ENCODE peak calls at places on chromosomes 13 and 19, in ten cellular contexts. H, U, W, G, Y, E, M, X, J and A are unnamed samples. For H3K9me3 and H3K4me1, the result is how much of the 10 kb centered on the place peaks cover.

GRCh38 chr13:97935071-97935470 is 18.4 kb upstream of the IPO5 start:
- DNase-seq in E (no peak), X (no peak), M (no peak), W (no peak), G (no peak), H (no peak), U (no peak), J (no peak), Y (no peak), A (no peak)

GRCh38 chr19:13920940-13921744 is 15.1 kb downstream of the CC2D1A start:
- DNase-seq in M (peak), H (no peak), W (no peak), E (no peak), G (no peak), J (peak), X (no peak), Y (peak), U (no peak), A (no peak)

GRCh38 chr19:2330632-2331284 is 2.3 kb downstream of the SPPL2B start:
- DNase-seq in G (no peak), M (no peak), Y (no peak), J (no peak), H (no peak), E (no peak), W (peak), U (peak), X (peak), A (no peak)

GRCh38 chr19:4841366-4841704 is 9.8 kb upstream of the TICAM1 start:
- DNase-seq in W (no peak), U (no peak), M (no peak), Y (no peak), J (no peak), G (no peak), X (no peak), E (no peak), H (no peak), A (no peak)

GRCh38 chr19:14536926-14537692 is 7.7 kb downstream of the TECR start:
- DNase-seq in Y (peak), X (no peak), W (peak), M (no peak), H (no peak), E (peak), G (no peak), J (peak), U (peak), A (no peak)

GRCh38 chr13:29039212-29039611 is 219.1 kb downstream of the MTUS2 start:
- DNase-seq in Y (no peak), M (no peak), H (no peak), W (no peak), G (no peak), U (no peak), J (no peak), X (no peak), E (no peak), A (no peak)

GRCh38 chr19:19101540-19101939 is 36.7 kb downstream of the TMEM161A start:
- DNase-seq in J (no peak), G (no peak), H (no peak), W (no peak), Y (no peak), E (no peak), U (no peak), M (no peak), X (peak), A (no peak)

GRCh38 chr13:112843392-112844250 is 125.4 kb upstream of the MCF2L start:
- DNase-seq in U (no peak), M (no peak), H (no peak), W (no peak), Y (no peak), G (no peak), X (no peak), E (no peak), J (no peak), A (no peak)

GRCh38 chr13:85241045-85241444 is 558.2 kb downstream of the SLITRK6 start:
- DNase-seq in Y (no peak), G (no peak), M (peak), H (no peak), E (no peak), J (no peak), U (no peak), X (no peak), W (no peak), A (no peak)

GRCh38 chr19:42846597-42846996 is 32.9 kb downstream of the PSG1 start:
- DNase-seq in G (no peak), J (no peak), Y (no peak), U (no peak), X (no peak), W (no peak), M (peak), H (no peak), E (no peak), A (no peak)

GRCh38 chr13:50456111-50456510 is 387.4 kb downstream of the DLEU7 start:
- DNase-seq in J (no peak), H (no peak), Y (no peak), E (no peak), U (no peak), W (no peak), X (no peak), G (no peak), M (no peak), A (no peak)

GRCh38 chr13:50230365-50230978 is 215.2 kb downstream of the KCNRG start:
- DNase-seq in U (no peak), W (no peak), H (no peak), J (no peak), E (no peak), Y (no peak), M (peak), X (no peak), G (no peak), A (no peak)

GRCh38 chr19:4547303-4548237 is 7.7 kb upstream of the LRG1 start:
- DNase-seq in G (no peak), M (no peak), W (no peak), E (no peak), J (peak), X (peak), U (peak), H (no peak), Y (no peak), A (no peak)

GRCh38 chr13:25528266-25528665 is 156.5 kb downstream of the ATP8A2 start:
- DNase-seq in J (no peak), E (no peak), X (no peak), W (no peak), M (no peak), Y (no peak), H (no peak), U (no peak), G (no peak), A (no peak)

GRCh38 chr19:41426952-41427646 is at the start of gene B3GNT8:
- DNase-seq in E (peak), U (peak), Y (peak), W (peak), M (peak), X (no peak), J (no peak), H (peak), G (peak), A (no peak)

GRCh38 chr13:73081256-73081915 is 22.6 kb downstream of the KLF5 start:
- DNase-seq in U (no peak), H (no peak), X (no peak), M (no peak), J (no peak), E (no peak), Y (no peak), G (no peak), W (no peak), A (no peak)

GRCh38 chr19:51027126-51027806 is 850 bp upstream of the KLK11 start:
- DNase-seq in M (no peak), W (no peak), X (no peak), G (peak), E (peak), U (peak), J (no peak), H (no peak), Y (no peak), A (no peak)

GRCh38 chr19:40592170-40592569 is 9.0 kb upstream of the LTBP4 start:
- DNase-seq in J (peak), X (no peak), Y (no peak), W (no peak), E (no peak), M (peak), G (no peak), U (no peak), H (no peak), A (no peak)

GRCh38 chr13:84130739-84131138 is 248.5 kb upstream of the SLITRK1 start:
- DNase-seq in Y (no peak), X (no peak), U (no peak), E (no peak), W (no peak), M (no peak), G (no peak), H (no peak), J (peak), A (no peak)

GRCh38 chr13:20401958-20402856 is 123.5 kb downstream of the CRYL1 start:
- DNase-seq in Y (no peak), W (no peak), J (no peak), H (no peak), G (peak), X (no peak), E (no peak), U (no peak), M (peak), A (peak)

GRCh38 chr19:18000981-18001836 is 6.8 kb upstream of the ARRDC2 start:
- DNase-seq in W (peak), E (peak), Y (peak), M (peak), X (peak), U (peak), G (peak), H (peak), J (peak), A (peak)

GRCh38 chr13:111187879-111188643 is 73.0 kb downstream of the ARHGEF7 start:
- DNase-seq in E (no peak), X (no peak), G (no peak), H (no peak), W (no peak), J (no peak), U (no peak), M (peak), Y (no peak), A (no peak)

GRCh38 chr19:53432088-53432661 is 391 bp downstream of the ZNF761 start:
- DNase-seq in X (peak), H (peak), J (peak), U (peak), G (peak), E (peak), W (peak), Y (peak), M (peak), A (no peak)

DNA sequence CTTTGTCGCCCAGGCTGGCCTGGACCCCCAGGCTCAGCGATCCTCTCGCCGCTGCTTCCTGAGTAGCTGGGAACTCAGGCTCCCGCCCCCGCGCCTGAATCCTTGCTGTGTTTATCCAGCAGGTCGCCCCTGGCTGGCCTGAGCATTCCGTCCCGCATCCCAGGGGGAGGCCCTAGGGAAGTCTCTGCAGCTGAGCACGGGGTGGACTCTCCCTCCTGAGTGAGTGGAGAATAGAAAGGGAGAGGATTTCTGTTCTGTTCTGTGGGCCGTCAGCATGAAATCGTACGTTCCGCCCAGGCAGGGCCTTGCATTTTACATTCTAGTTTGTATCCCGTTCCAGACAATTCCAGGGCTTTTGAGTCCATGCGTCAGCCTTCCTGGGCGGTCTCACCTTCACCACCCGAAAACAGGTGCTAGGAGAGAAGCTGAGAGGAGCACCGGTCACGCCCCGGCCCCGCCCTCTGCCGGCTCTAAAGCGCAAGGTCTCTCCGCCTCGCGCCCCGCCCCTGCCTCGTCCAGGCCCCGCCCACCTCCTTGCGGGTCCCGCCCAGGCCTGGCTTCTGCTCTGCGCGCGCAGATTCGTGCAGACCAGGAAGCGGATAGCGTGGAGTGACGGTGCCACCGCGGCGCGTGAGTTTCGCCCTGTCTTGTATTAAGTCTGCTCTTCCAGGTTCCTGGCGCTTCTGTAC is at the start of gene ZNF761:
- DNase-seq in Y (peak), X (peak), W (peak), U (peak), H (peak), J (peak), G (peak), E (peak), M (peak), A (peak)
- TF ChIP-seq POLR2A in Y (peak), X (peak), W (peak), U (peak), H (peak), J (peak), G (peak), E (peak), M (peak), A (no peak)

GRCh38 chr13:48621056-48621455 is 32.7 kb upstream of the CYSLTR2 start:
- DNase-seq in U (no peak), W (no peak), X (no peak), G (no peak), Y (no peak), E (no peak), H (no peak), M (no peak), J (no peak), A (no peak)
- H3K9me3 ChIP-seq in U (under half), W (under half), X (under half), G (under half), Y (under half), E (under half), H (under half), M (under half), J (under half), A (under half)

GRCh38 chr19:7458675-7459074 is 30.2 kb downstream of the PEX11G start:
- DNase-seq in H (no peak), G (no peak), X (no peak), E (no peak), U (no peak), W (no peak), Y (no peak), J (no peak), M (no peak), A (no peak)
- H3K4me1 ChIP-seq in H (under half), G (under half), X (under half), E (under half), U (under half), W (under half), Y (under half), J (under half), M (under half), A (under half)

DNA sequence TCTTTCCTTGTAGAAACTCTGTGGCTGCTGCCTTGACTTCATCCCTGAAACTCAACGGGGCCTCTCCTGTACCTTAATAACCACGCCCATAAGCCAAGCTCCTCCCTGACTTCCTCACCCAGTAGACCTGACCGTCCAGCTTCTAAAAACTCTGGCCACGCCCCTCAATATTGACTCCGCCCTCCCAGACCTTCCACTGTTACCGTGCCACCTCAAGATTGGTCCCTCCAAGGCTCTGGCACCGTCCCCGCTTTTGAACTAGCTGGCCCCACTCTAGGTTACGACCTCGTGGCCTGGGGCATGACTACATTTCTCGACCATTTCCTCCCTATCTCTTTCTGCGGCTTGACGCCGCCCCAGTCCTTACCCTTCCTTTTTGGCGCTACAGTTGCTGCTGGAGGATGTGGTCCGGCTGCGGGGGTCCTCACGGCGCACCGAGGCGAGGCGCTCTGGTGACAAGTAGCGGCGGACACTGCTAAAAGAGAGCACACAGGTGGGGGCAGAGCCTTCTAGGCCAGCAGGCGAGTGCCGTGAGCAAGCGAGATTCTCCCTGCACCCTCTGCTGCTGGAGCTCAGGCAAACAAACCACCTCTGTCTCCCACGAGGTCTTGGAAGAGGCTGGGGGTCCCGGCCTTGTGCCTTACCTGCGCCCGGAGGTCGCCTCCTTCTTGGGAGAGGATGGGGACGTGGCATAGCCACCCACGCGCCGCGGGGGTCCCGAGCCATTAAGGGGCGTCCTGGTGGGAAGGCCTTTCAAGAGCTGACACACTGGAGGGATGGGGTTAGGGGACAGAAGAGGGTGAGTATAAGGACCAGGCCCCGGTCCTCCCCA is 2.3 kb upstream of the EML2 start:
- DNase-seq in H (peak), X (peak), M (peak), E (peak), U (peak), W (peak), Y (peak), G (peak), J (peak), A (no peak)
- TF ChIP-seq POLR2A in H (no peak), X (no peak), M (no peak), E (no peak), U (no peak), W (no peak), Y (peak), G (no peak), J (no peak), A (no peak)

DNA sequence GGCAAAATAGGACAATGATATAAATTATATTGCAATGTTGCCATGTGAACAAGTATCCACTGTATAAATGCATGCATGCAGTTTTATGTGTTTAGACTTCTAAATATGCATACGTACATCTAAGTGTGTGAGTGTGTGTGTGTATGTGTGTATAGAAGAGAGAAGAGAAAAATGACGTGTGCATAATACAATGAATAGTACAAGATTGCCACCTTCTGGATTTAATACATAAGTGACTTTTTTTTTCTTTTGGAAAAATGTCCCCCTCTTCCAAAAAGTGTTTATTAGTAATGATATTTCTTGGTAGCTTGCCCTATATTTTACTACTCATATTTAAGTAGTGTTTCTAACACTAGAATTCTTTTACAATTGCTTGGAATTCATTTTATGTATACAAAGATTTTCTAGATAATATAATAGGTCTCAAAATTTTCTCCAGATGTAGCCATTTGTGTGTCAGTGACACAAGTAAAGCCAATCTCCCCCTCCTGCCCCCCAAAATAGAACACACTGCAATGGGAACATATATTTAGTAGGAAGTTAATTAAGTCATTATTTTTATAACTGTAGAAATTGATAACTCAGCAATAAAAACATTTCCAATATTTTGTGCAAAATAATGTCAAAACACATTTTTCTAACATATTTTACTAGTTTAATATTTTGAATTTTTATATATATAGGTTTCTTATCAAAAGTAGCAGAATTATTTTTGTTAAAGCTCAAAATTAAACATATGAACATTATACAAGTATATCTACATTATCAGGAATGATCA is 783.3 kb upstream of the ATXN8OS start:
- DNase-seq in G (no peak), U (no peak), J (peak), M (no peak), X (no peak), H (no peak), Y (no peak), W (no peak), E (no peak), A (no peak)
- H3K9me3 ChIP-seq in G (under half), U (under half), J (under half), M (under half), X (under half), H (under half), Y (under half), W (under half), E (under half), A (under half)

GRCh38 chr13:87736849-87737400 is 65.8 kb downstream of the SLITRK5 start:
- DNase-seq in H (no peak), Y (no peak), G (no peak), J (no peak), E (no peak), U (no peak), W (no peak), X (no peak), M (no peak), A (no peak)
- H3K4me1 ChIP-seq in H (under half), Y (under half), G (under half), J (under half), E (under half), U (under half), W (under half), X (under half), M (under half), A (under half)

GRCh38 chr19:58278156-58279041 is at the start of gene ZNF8:
- DNase-seq in W (peak), M (peak), E (peak), U (peak), Y (peak), H (peak), X (peak), J (peak), G (peak), A (peak)
- TF ChIP-seq POLR2A in W (peak), M (peak), E (peak), U (peak), Y (peak), H (peak), X (peak), J (peak), G (peak), A (peak)

DNA sequence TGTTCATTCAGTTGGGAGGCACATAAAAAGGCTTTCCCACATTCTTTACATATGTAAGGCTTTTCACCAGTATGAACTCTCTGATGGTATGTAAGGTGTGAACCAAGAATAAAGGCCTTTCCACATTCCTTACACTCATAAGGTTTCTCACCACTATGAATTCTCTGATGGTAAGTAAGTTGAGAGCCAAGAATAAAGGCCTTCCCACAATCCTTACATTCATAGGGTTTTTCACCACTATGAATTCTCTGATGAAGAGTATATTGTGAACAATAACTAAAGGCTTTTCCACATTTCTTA is 29.3 kb downstream of the ZNF571 start:
- DNase-seq in G (no peak), U (no peak), H (no peak), J (no peak), E (no peak), M (no peak), Y (no peak), X (no peak), W (no peak), A (no peak)
- H3K9me3 ChIP-seq in G (half or more), U (under half), H (half or more), J (half or more), E (half or more), M (half or more), Y (under half), X (under half), W (half or more), A (half or more)

GRCh38 chr19:6738726-6739389 is 622 bp upstream of the TRIP10 start:
- DNase-seq in G (peak), M (peak), U (peak), J (no peak), H (peak), W (peak), Y (no peak), X (no peak), E (peak), A (peak)
- H3K4me1 ChIP-seq in G (under half), M (under half), U (under half), J (under half), H (under half), W (under half), Y (under half), X (under half), E (under half), A (half or more)